ENCODE peak calls at places on chromosomes 13 and 19, in six cellular contexts. G, C, H, A, N and O are unnamed samples.

GRCh38 chr13:75384881-75385707 is 96.9 kb downstream of the TBC1D4 start:
- DNase-seq in A (no peak), C (no peak), G (no peak), N (no peak), H (no peak), O (no peak)

GRCh38 chr13:42973581-42973980 is 18.5 kb downstream of the EPSTI1 start:
- DNase-seq in G (no peak), C (no peak), N (no peak), A (peak; percentile 26), H (no peak), O (no peak)

GRCh38 chr19:38711726-38712153 is 32.5 kb downstream of the CAPN12 start:
- DNase-seq in H (no peak), A (no peak), C (no peak), G (peak; percentile 97), N (no peak), O (peak; percentile 94)

GRCh38 chr19:1290245-1290698 is 4.6 kb downstream of the EFNA2 start:
- DNase-seq in C (no peak), N (no peak), H (no peak), A (no peak), G (no peak), O (no peak)

GRCh38 chr19:35169226-35169995 is 14.9 kb downstream of the FXYD5 start:
- DNase-seq in C (no peak), H (no peak), A (no peak), N (peak; percentile 18), G (no peak), O (no peak)

GRCh38 chr19:51361228-51361627 is 5.0 kb downstream of the ETFB start:
- DNase-seq in H (no peak), A (no peak), N (no peak), C (no peak), G (no peak), O (no peak)

GRCh38 chr19:15418112-15418587 is 638 bp downstream of the AKAP8L start:
- DNase-seq in H (no peak), A (peak; percentile 45), C (no peak), N (no peak), G (no peak), O (no peak)

GRCh38 chr19:42032428-42032827 is 37.6 kb downstream of the GRIK5 start:
- DNase-seq in A (peak; percentile 18), G (no peak), H (no peak), C (peak; percentile 43), N (peak; percentile 55), O (no peak)

GRCh38 chr13:68234278-68234677 is 1004.1 kb upstream of the PCDH9 start:
- DNase-seq in A (peak; percentile 20), C (no peak), H (no peak), G (no peak), N (no peak), O (peak; percentile 15)

GRCh38 chr13:114074671-114075315 is 57.6 kb downstream of the RASA3 start:
- DNase-seq in C (no peak), H (no peak), N (no peak), G (no peak), A (no peak), O (no peak)

GRCh38 chr13:47843005-47843404 is 158.1 kb downstream of the SUCLA2 start:
- DNase-seq in A (no peak), H (no peak), N (no peak), G (no peak), C (no peak), O (no peak)

GRCh38 chr13:95641961-95642621 is 2.4 kb downstream of the DZIP1 start:
- DNase-seq in A (peak; percentile 57), H (peak; percentile 6), G (peak; percentile 43), N (peak; percentile 76), C (no peak), O (peak; percentile 59)

GRCh38 chr19:35204799-35205732 is 23.5 kb downstream of the FAM187B start:
- DNase-seq in G (no peak), A (no peak), N (peak; percentile 57), H (no peak), C (no peak), O (no peak)

GRCh38 chr13:70014337-70014736 is 93.3 kb upstream of the ATXN8OS start:
- DNase-seq in N (no peak), A (no peak), H (no peak), C (no peak), G (no peak), O (no peak)

GRCh38 chr13:109869312-109870237 is 83.2 kb upstream of the IRS2 start:
- DNase-seq in H (no peak), N (peak; percentile 59), G (peak; percentile 44), C (no peak), A (peak; percentile 47), O (no peak)

GRCh38 chr13:99311137-99311536 is 3.9 kb upstream of the GPR183 start:
- DNase-seq in H (no peak), C (no peak), A (peak; percentile 27), N (peak; percentile 35), G (peak; percentile 49), O (peak; percentile 65)

GRCh38 chr13:97710797-97711196 is 242.7 kb upstream of the IPO5 start:
- DNase-seq in N (no peak), H (no peak), A (no peak), G (no peak), C (no peak), O (no peak)

GRCh38 chr13:45847554-45848224 is 3.9 kb downstream of the SIAH3 start:
- DNase-seq in A (no peak), C (no peak), H (no peak), G (no peak), N (peak; percentile 35), O (peak; percentile 60)

GRCh38 chr13:22063416-22064124 is 392.7 kb downstream of the FGF9 start:
- DNase-seq in H (no peak), G (no peak), A (no peak), C (no peak), N (no peak), O (no peak)

GRCh38 chr13:51729853-51730553 is 74.0 kb downstream of the DHRS12 start:
- DNase-seq in H (no peak), A (peak; percentile 75), G (peak; percentile 90), N (no peak), C (no peak), O (peak; percentile 97)

GRCh38 chr19:48745208-48745995 is 1.3 kb downstream of the IZUMO1 start:
- DNase-seq in G (peak; percentile 57), C (no peak), A (peak; percentile 82), H (no peak), N (peak; percentile 70), O (peak; percentile 67)

GRCh38 chr19:7681336-7682174 is 922 bp downstream of the TRAPPC5 start:
- DNase-seq in C (peak; percentile 62), G (peak; percentile 70), H (peak; percentile 67), N (peak; percentile 88), A (peak; percentile 95), O (peak; percentile 71)

GRCh38 chr13:49097374-49097773 is 121.7 kb downstream of the FNDC3A start:
- DNase-seq in G (peak; percentile 85), A (no peak), C (no peak), N (no peak), H (no peak), O (peak; percentile 80)

GRCh38 chr19:6164906-6165531 is 29.6 kb downstream of the ACSBG2 start:
- DNase-seq in A (no peak), C (no peak), G (no peak), N (no peak), H (no peak), O (no peak)

GRCh38 chr13:114068723-114069322 is 63.6 kb downstream of the RASA3 start:
- DNase-seq in A (peak; percentile 81), N (no peak), G (peak; percentile 77), C (no peak), H (no peak), O (peak; percentile 86)

GRCh38 chr19:3216874-3217273 is 7.6 kb upstream of the CELF5 start:
- DNase-seq in A (no peak), H (no peak), N (no peak), C (no peak), G (no peak), O (no peak)

GRCh38 chr19:45037393-45038169 is 1.3 kb upstream of the CLASRP start:
- DNase-seq in N (no peak), A (no peak), G (no peak), C (no peak), H (no peak), O (no peak)

GRCh38 chr13:75426421-75426820 is 55.5 kb downstream of the TBC1D4 start:
- DNase-seq in C (no peak), H (no peak), A (no peak), N (no peak), G (no peak), O (no peak)

GRCh38 chr19:40674291-40674690 is 16.2 kb downstream of the NUMBL start:
- DNase-seq in H (no peak), G (no peak), N (no peak), A (no peak), C (no peak), O (no peak)

GRCh38 chr19:56670961-56671612 is 470 bp downstream of the ZNF835 start:
- DNase-seq in N (no peak), H (peak; percentile 6), C (no peak), A (no peak), G (no peak), O (no peak)

GRCh38 chr13:105679832-105680231 is 855.6 kb downstream of the EFNB2 start:
- DNase-seq in C (no peak), H (no peak), G (no peak), N (no peak), A (no peak), O (no peak)
- H2BK15ac ChIP-seq in C (no peak overlapping the region), H (no peak overlapping the region), G (no peak overlapping the region), N (no peak overlapping the region), A (no peak overlapping the region), O (no peak overlapping the region)

GRCh38 chr19:47421844-47422395 is 2.6 kb upstream of the MEIS3 start:
- DNase-seq in G (no peak), H (no peak), N (peak; percentile 76), A (peak; percentile 78), C (no peak), O (no peak)
- H2BK15ac ChIP-seq in G (no peak overlapping the region), H (peak overlapping the region; percentile 96), N (no peak overlapping the region), A (no peak overlapping the region), C (no peak overlapping the region), O (peak overlapping the region; percentile 62)

DNA sequence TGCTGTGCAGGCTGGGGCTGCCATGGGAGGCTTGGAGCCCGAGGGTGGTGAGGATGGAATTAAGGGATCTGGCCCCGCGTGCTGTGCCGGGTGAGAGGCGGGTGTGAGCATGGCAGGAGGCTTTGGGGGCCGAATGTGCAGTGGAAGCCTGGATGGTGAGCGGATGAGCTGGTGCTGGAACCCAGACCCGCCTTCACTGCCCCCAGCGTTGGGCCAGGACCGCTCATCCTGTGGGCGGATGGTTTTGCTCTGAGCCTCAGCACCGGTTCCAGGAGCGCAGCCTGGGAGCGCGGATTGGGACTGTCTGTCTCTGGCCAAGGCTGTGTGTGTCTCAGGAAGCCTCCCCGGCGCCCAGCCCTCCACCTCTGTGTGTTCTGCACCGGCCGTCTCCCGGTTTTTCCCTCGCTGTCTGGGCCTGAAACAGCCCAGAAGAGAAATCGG is 16.7 kb downstream of the KDM4B start:
- DNase-seq in G (no peak), N (no peak), A (no peak), H (no peak), C (no peak), O (no peak)
- H2BK15ac ChIP-seq in G (no peak overlapping the region), N (no peak overlapping the region), A (no peak overlapping the region), H (no peak overlapping the region), C (no peak overlapping the region), O (no peak overlapping the region)

GRCh38 chr13:40233731-40234195 is 432.7 kb downstream of the FOXO1 start:
- DNase-seq in H (no peak), N (no peak), G (no peak), C (no peak), A (no peak), O (no peak)
- H2BK15ac ChIP-seq in H (no peak overlapping the region), N (no peak overlapping the region), G (no peak overlapping the region), C (no peak overlapping the region), A (no peak overlapping the region), O (no peak overlapping the region)